ENCODE peak calls at places on chromosomes 5 and 9, in five cellular contexts. One of them, this sample, is unnamed.
A peak's percentile ranks its signal among the peaks of the same experiment; 100 is the strongest.

GRCh38 chr9:95669253-95669652 is 152.5 kb upstream of the PTCH1 start:
- DNase-seq in suprapubic skin: no peak
- DNase-seq in sigmoid colon: no peak
- DNase-seq in Panc1: no peak
- DNase-seq in transverse colon: no peak
- DNase-seq in this sample: no peak

GRCh38 chr5:133721365-133721764 is 109.0 kb upstream of the FSTL4 start:
- DNase-seq in suprapubic skin: no peak
- DNase-seq in sigmoid colon: no peak
- DNase-seq in Panc1: no peak
- DNase-seq in transverse colon: no peak
- DNase-seq in this sample: no peak

GRCh38 chr5:75601996-75602395 is 9.3 kb upstream of the ANKDD1B start:
- DNase-seq in suprapubic skin: no peak
- DNase-seq in sigmoid colon: no peak
- DNase-seq in Panc1: no peak
- DNase-seq in transverse colon: no peak
- DNase-seq in this sample: no peak

GRCh38 chr5:43000914-43001313 is 39.2 kb downstream of the ANXA2R start:
- DNase-seq in suprapubic skin: no peak
- DNase-seq in sigmoid colon: no peak
- DNase-seq in Panc1: no peak
- DNase-seq in transverse colon: no peak
- DNase-seq in this sample: no peak

GRCh38 chr9:110104201-110104845 is 103.6 kb downstream of the C9orf152 start:
- DNase-seq in suprapubic skin: no peak
- DNase-seq in sigmoid colon: no peak
- DNase-seq in Panc1: no peak
- DNase-seq in transverse colon: no peak
- DNase-seq in this sample: no peak

GRCh38 chr5:151750121-151750520 is 8.3 kb downstream of the ATOX1 start:
- DNase-seq in suprapubic skin: no peak
- DNase-seq in sigmoid colon: no peak
- DNase-seq in Panc1: no peak
- DNase-seq in transverse colon: no peak
- DNase-seq in this sample: no peak

GRCh38 chr9:136533775-136534157 is 12.1 kb downstream of the NOTCH1 start:
- DNase-seq in suprapubic skin: no peak
- DNase-seq in sigmoid colon: no peak
- DNase-seq in Panc1: no peak
- DNase-seq in transverse colon: peak; percentile 73
- DNase-seq in this sample: no peak

GRCh38 chr9:70079364-70080103 is 35.9 kb downstream of the MAMDC2 start:
- DNase-seq in suprapubic skin: no peak
- DNase-seq in sigmoid colon: no peak
- DNase-seq in Panc1: no peak
- DNase-seq in transverse colon: no peak
- DNase-seq in this sample: peak; percentile 51

GRCh38 chr9:122464633-122465567 is 12.8 kb downstream of the OR1J1 start:
- DNase-seq in suprapubic skin: peak; percentile 81
- DNase-seq in sigmoid colon: peak; percentile 91
- DNase-seq in Panc1: no peak
- DNase-seq in transverse colon: peak; percentile 76
- DNase-seq in this sample: peak; percentile 74
- TF ChIP-seq POLR2AphosphoS5 in suprapubic skin: no peak
- TF ChIP-seq POLR2AphosphoS5 in sigmoid colon: peak; percentile 33
- TF ChIP-seq POLR2AphosphoS5 in Panc1: no peak
- TF ChIP-seq POLR2AphosphoS5 in transverse colon: no peak
- TF ChIP-seq POLR2AphosphoS5 in this sample: no peak

DNA sequence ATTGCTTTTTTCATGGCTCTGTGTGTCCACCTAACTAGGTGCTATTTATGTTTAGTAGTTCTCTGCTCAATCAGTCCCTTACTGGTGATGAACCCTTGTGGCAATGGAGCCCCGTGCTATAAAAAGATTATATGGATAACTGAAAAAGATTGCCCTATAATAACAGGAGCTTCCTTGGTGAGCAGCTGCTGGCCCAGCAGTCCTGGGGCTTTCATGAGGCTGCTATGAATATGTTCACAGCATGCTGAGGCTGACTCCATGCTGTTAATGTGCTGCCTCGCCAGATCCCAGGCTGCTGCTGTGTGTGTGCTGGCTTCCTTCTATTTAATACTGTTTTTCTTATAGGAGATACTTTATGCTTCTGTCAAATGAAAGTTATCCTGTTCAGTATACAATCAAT is 357.5 kb downstream of the TAF11L14 start:
- DNase-seq in suprapubic skin: no peak
- DNase-seq in sigmoid colon: no peak
- DNase-seq in Panc1: no peak
- DNase-seq in transverse colon: no peak
- DNase-seq in this sample: no peak
- H3K4me3 ChIP-seq in suprapubic skin: no peak overlapping the region
- H3K4me3 ChIP-seq in sigmoid colon: no peak overlapping the region
- H3K4me3 ChIP-seq in Panc1: no peak overlapping the region
- H3K4me3 ChIP-seq in transverse colon: no peak overlapping the region
- H3K4me3 ChIP-seq in this sample: no peak overlapping the region

GRCh38 chr9:79189511-79189924 is 382.2 kb upstream of the TLE4 start:
- DNase-seq in suprapubic skin: no peak
- DNase-seq in sigmoid colon: no peak
- DNase-seq in Panc1: no peak
- DNase-seq in transverse colon: no peak
- DNase-seq in this sample: no peak
- TF ChIP-seq POLR2AphosphoS5 in suprapubic skin: no peak
- TF ChIP-seq POLR2AphosphoS5 in sigmoid colon: no peak
- TF ChIP-seq POLR2AphosphoS5 in Panc1: no peak
- TF ChIP-seq POLR2AphosphoS5 in transverse colon: no peak
- TF ChIP-seq POLR2AphosphoS5 in this sample: no peak

DNA sequence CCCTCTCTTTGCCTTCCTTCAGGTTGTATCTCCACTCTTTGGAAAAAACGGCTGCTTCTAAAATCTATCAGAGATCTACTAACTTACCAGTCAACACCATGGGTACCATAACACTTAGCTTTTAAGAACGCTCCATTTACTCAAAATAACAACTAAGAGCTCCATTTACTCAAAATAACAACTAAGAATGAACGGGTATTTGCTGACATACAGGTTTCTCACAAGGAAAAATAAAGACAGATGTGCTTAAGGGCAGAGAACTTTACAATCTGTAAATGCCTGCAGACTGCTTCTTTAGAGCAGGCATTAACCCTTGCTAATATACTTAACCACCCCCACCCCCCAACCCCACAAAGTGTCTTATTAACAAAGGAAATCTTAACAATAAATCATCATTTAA is 2.8 kb downstream of the UBAP2 start:
- DNase-seq in suprapubic skin: no peak
- DNase-seq in sigmoid colon: no peak
- DNase-seq in Panc1: no peak
- DNase-seq in transverse colon: no peak
- DNase-seq in this sample: no peak
- H3K4me3 ChIP-seq in suprapubic skin: no peak overlapping the region
- H3K4me3 ChIP-seq in sigmoid colon: no peak overlapping the region
- H3K4me3 ChIP-seq in Panc1: peak overlapping the region; percentile 84
- H3K4me3 ChIP-seq in transverse colon: no peak overlapping the region
- H3K4me3 ChIP-seq in this sample: no peak overlapping the region

DNA sequence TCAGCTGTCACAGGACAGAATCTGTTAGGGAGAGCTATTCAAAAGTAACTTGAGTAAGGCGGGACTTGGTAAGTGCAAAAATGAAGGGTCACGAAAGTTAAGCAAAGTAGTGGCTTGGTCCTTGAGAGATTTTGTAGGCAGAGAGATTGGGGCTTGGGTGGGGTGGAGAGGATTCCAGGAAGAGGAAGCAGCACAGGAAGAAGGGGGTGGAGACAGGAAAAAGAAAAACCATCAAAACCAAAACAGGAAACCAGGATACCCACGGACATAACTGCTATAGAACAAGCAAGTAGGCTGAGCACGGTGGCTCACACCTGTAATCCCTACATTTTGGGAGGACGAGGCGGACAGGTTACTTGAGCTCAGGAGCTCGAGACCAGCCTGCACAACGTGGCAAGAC is 3.7 kb downstream of the ROPN1L start:
- DNase-seq in suprapubic skin: no peak
- DNase-seq in sigmoid colon: no peak
- DNase-seq in Panc1: no peak
- DNase-seq in transverse colon: no peak
- DNase-seq in this sample: peak; percentile 39
- TF ChIP-seq POLR2AphosphoS5 in suprapubic skin: no peak
- TF ChIP-seq POLR2AphosphoS5 in sigmoid colon: no peak
- TF ChIP-seq POLR2AphosphoS5 in Panc1: no peak
- TF ChIP-seq POLR2AphosphoS5 in transverse colon: no peak
- TF ChIP-seq POLR2AphosphoS5 in this sample: peak; percentile 49

DNA sequence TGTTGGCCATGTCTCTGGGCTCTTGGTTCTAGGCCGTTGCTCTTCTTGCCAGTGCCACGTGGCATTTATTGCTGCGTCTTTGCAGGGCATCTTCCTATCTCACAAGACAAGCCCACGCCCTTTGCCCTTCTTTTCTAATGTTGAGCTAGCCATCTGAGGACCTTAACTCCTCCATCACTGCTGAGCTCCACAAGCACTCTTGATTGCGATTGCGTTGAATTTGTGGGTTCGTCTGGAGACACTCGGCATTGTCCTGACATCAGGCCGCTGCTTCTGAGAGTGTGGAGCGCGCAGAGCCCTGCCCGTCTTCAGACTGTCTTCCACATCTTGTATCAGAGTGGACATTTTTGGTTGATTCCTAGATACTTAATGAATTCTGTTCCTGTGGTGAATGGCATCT is 14.5 kb upstream of the FCN1 start:
- DNase-seq in suprapubic skin: no peak
- DNase-seq in sigmoid colon: no peak
- DNase-seq in Panc1: no peak
- DNase-seq in transverse colon: no peak
- DNase-seq in this sample: no peak
- H3K4me3 ChIP-seq in suprapubic skin: no peak overlapping the region
- H3K4me3 ChIP-seq in sigmoid colon: no peak overlapping the region
- H3K4me3 ChIP-seq in Panc1: no peak overlapping the region
- H3K4me3 ChIP-seq in transverse colon: no peak overlapping the region
- H3K4me3 ChIP-seq in this sample: no peak overlapping the region